ENCODE peak calls at places on chromosomes 16 and 17, in eight cellular contexts. One of them, this sample, is unnamed.

GRCh38 chr17:67995568-67996191 is 589 bp downstream of the C17orf58 start:
- DNase-seq in nucleus accumbens: no peak
- DNase-seq in HuH-7: peak
- DNase-seq in RPMI8226: peak
- DNase-seq in CD4-positive, alpha-beta memory T cell: peak
- DNase-seq in kidney glomerular epithelial cell: no peak
- DNase-seq in caudate nucleus: no peak
- DNase-seq in activated CD4-positive, alpha-beta T cell treated with anti-CD3 and anti-CD28 coated beads for 36 hours: peak
- DNase-seq in this sample: no peak

GRCh38 chr16:84985079-84986065 is 26.0 kb downstream of the ZDHHC7 start:
- DNase-seq in nucleus accumbens: no peak
- DNase-seq in HuH-7: no peak
- DNase-seq in RPMI8226: no peak
- DNase-seq in CD4-positive, alpha-beta memory T cell: no peak
- DNase-seq in kidney glomerular epithelial cell: peak
- DNase-seq in caudate nucleus: no peak
- DNase-seq in activated CD4-positive, alpha-beta T cell treated with anti-CD3 and anti-CD28 coated beads for 36 hours: no peak
- DNase-seq in this sample: peak

GRCh38 chr16:20441221-20441620 is 10.1 kb upstream of the ACSM2A start:
- DNase-seq in nucleus accumbens: no peak
- DNase-seq in HuH-7: no peak
- DNase-seq in RPMI8226: no peak
- DNase-seq in CD4-positive, alpha-beta memory T cell: no peak
- DNase-seq in kidney glomerular epithelial cell: peak
- DNase-seq in caudate nucleus: no peak
- DNase-seq in activated CD4-positive, alpha-beta T cell treated with anti-CD3 and anti-CD28 coated beads for 36 hours: no peak
- DNase-seq in this sample: peak

GRCh38 chr16:81472391-81472790 is 27.8 kb downstream of the CMIP start:
- DNase-seq in nucleus accumbens: no peak
- DNase-seq in HuH-7: no peak
- DNase-seq in RPMI8226: no peak
- DNase-seq in CD4-positive, alpha-beta memory T cell: no peak
- DNase-seq in kidney glomerular epithelial cell: no peak
- DNase-seq in caudate nucleus: no peak
- DNase-seq in activated CD4-positive, alpha-beta T cell treated with anti-CD3 and anti-CD28 coated beads for 36 hours: no peak
- DNase-seq in this sample: no peak

GRCh38 chr16:18803569-18804462 is 2.5 kb upstream of the ARL6IP1 start:
- DNase-seq in nucleus accumbens: no peak
- DNase-seq in HuH-7: no peak
- DNase-seq in RPMI8226: peak
- DNase-seq in CD4-positive, alpha-beta memory T cell: no peak
- DNase-seq in kidney glomerular epithelial cell: no peak
- DNase-seq in caudate nucleus: no peak
- DNase-seq in activated CD4-positive, alpha-beta T cell treated with anti-CD3 and anti-CD28 coated beads for 36 hours: no peak
- DNase-seq in this sample: no peak

GRCh38 chr17:61856078-61856477 is 7.2 kb downstream of the BRIP1 start:
- DNase-seq in nucleus accumbens: no peak
- DNase-seq in HuH-7: no peak
- DNase-seq in RPMI8226: no peak
- DNase-seq in CD4-positive, alpha-beta memory T cell: no peak
- DNase-seq in kidney glomerular epithelial cell: no peak
- DNase-seq in caudate nucleus: no peak
- DNase-seq in activated CD4-positive, alpha-beta T cell treated with anti-CD3 and anti-CD28 coated beads for 36 hours: no peak
- DNase-seq in this sample: no peak

GRCh38 chr17:1331708-1332107 is 52.2 kb downstream of the TRARG1 start:
- DNase-seq in nucleus accumbens: no peak
- DNase-seq in HuH-7: no peak
- DNase-seq in RPMI8226: no peak
- DNase-seq in CD4-positive, alpha-beta memory T cell: peak
- DNase-seq in kidney glomerular epithelial cell: no peak
- DNase-seq in caudate nucleus: no peak
- DNase-seq in activated CD4-positive, alpha-beta T cell treated with anti-CD3 and anti-CD28 coated beads for 36 hours: peak
- DNase-seq in this sample: no peak

GRCh38 chr16:31072540-31073072 is 1.4 kb downstream of the ZNF668 start:
- DNase-seq in nucleus accumbens: no peak
- DNase-seq in HuH-7: peak
- DNase-seq in RPMI8226: peak
- DNase-seq in CD4-positive, alpha-beta memory T cell: peak
- DNase-seq in kidney glomerular epithelial cell: peak
- DNase-seq in caudate nucleus: no peak
- DNase-seq in activated CD4-positive, alpha-beta T cell treated with anti-CD3 and anti-CD28 coated beads for 36 hours: peak
- DNase-seq in this sample: peak

GRCh38 chr17:15185625-15185991 is 79.5 kb downstream of the PMP22 start:
- DNase-seq in nucleus accumbens: no peak
- DNase-seq in HuH-7: no peak
- DNase-seq in RPMI8226: no peak
- DNase-seq in CD4-positive, alpha-beta memory T cell: no peak
- DNase-seq in kidney glomerular epithelial cell: peak
- DNase-seq in caudate nucleus: no peak
- DNase-seq in activated CD4-positive, alpha-beta T cell treated with anti-CD3 and anti-CD28 coated beads for 36 hours: no peak
- DNase-seq in this sample: no peak

GRCh38 chr17:11273596-11273995 is 32.6 kb downstream of the SHISA6 start:
- DNase-seq in nucleus accumbens: no peak
- DNase-seq in HuH-7: no peak
- DNase-seq in RPMI8226: no peak
- DNase-seq in CD4-positive, alpha-beta memory T cell: no peak
- DNase-seq in kidney glomerular epithelial cell: no peak
- DNase-seq in caudate nucleus: no peak
- DNase-seq in activated CD4-positive, alpha-beta T cell treated with anti-CD3 and anti-CD28 coated beads for 36 hours: no peak
- DNase-seq in this sample: no peak

GRCh38 chr16:81446318-81447275 is 2.0 kb downstream of the CMIP start:
- DNase-seq in nucleus accumbens: peak
- DNase-seq in HuH-7: no peak
- DNase-seq in RPMI8226: no peak
- DNase-seq in CD4-positive, alpha-beta memory T cell: peak
- DNase-seq in kidney glomerular epithelial cell: no peak
- DNase-seq in caudate nucleus: no peak
- DNase-seq in activated CD4-positive, alpha-beta T cell treated with anti-CD3 and anti-CD28 coated beads for 36 hours: peak
- DNase-seq in this sample: peak